ENCODE peak calls at places on chromosomes 1 and 21, in five cellular contexts. One of them, this sample, is unnamed.

GRCh38 chr1:231836227-231836893 is 209.8 kb downstream of the DISC1 start:
- DNase-seq in IMR-90: no peak
- DNase-seq in H9: no peak
- DNase-seq in H1: no peak
- DNase-seq in mesenchymal stem cell: no peak
- DNase-seq in this sample: no peak

GRCh38 chr1:54800899-54801759 is at the start of gene TTC22:
- DNase-seq in IMR-90: no peak
- DNase-seq in H9: peak; percentile 83
- DNase-seq in H1: peak; percentile 73
- DNase-seq in mesenchymal stem cell: no peak
- DNase-seq in this sample: no peak

GRCh38 chr1:5491207-5491904 is 500.9 kb downstream of the NPHP4 start:
- DNase-seq in IMR-90: no peak
- DNase-seq in H9: no peak
- DNase-seq in H1: no peak
- DNase-seq in mesenchymal stem cell: no peak
- DNase-seq in this sample: no peak

GRCh38 chr1:149936076-149936991 is at the start of gene MTMR11:
- DNase-seq in IMR-90: peak; percentile 34
- DNase-seq in H9: no peak
- DNase-seq in H1: no peak
- DNase-seq in mesenchymal stem cell: peak; percentile 47
- DNase-seq in this sample: no peak

GRCh38 chr1:179042087-179042486 is 16.4 kb downstream of the FAM20B start:
- DNase-seq in IMR-90: no peak
- DNase-seq in H9: no peak
- DNase-seq in H1: no peak
- DNase-seq in mesenchymal stem cell: no peak
- DNase-seq in this sample: no peak

GRCh38 chr1:100456880-100457279 is 81.1 kb upstream of the GPR88 start:
- DNase-seq in IMR-90: no peak
- DNase-seq in H9: no peak
- DNase-seq in H1: no peak
- DNase-seq in mesenchymal stem cell: no peak
- DNase-seq in this sample: no peak

GRCh38 chr1:63475761-63476160 is 47.3 kb downstream of the ITGB3BP start:
- DNase-seq in IMR-90: peak; percentile 10
- DNase-seq in H9: no peak
- DNase-seq in H1: no peak
- DNase-seq in mesenchymal stem cell: peak; percentile 28
- DNase-seq in this sample: no peak

GRCh38 chr21:45280178-45280821 is 7.4 kb downstream of the POFUT2 start:
- DNase-seq in IMR-90: no peak
- DNase-seq in H9: peak; percentile 12
- DNase-seq in H1: no peak
- DNase-seq in mesenchymal stem cell: no peak
- DNase-seq in this sample: no peak

GRCh38 chr1:26112407-26112775 is 767 bp downstream of the PDIK1L start:
- DNase-seq in IMR-90: no peak
- DNase-seq in H9: no peak
- DNase-seq in H1: no peak
- DNase-seq in mesenchymal stem cell: no peak
- DNase-seq in this sample: no peak

GRCh38 chr1:109468903-109469302 is 2.6 kb downstream of the SYPL2 start:
- DNase-seq in IMR-90: no peak
- DNase-seq in H9: no peak
- DNase-seq in H1: peak; percentile 4
- DNase-seq in mesenchymal stem cell: no peak
- DNase-seq in this sample: no peak

GRCh38 chr1:248828845-248829244 is 3.1 kb upstream of the SH3BP5L start:
- DNase-seq in IMR-90: peak; percentile 93
- DNase-seq in H9: no peak
- DNase-seq in H1: no peak
- DNase-seq in mesenchymal stem cell: peak; percentile 87
- DNase-seq in this sample: no peak

GRCh38 chr1:117967900-117968299 is 38.4 kb downstream of the WDR3 start:
- DNase-seq in IMR-90: peak; percentile 15
- DNase-seq in H9: no peak
- DNase-seq in H1: no peak
- DNase-seq in mesenchymal stem cell: no peak
- DNase-seq in this sample: no peak

GRCh38 chr21:32253215-32253641 is 25.6 kb downstream of the MIS18A start:
- DNase-seq in IMR-90: peak; percentile 65
- DNase-seq in H9: no peak
- DNase-seq in H1: no peak
- DNase-seq in mesenchymal stem cell: peak; percentile 10
- DNase-seq in this sample: no peak

GRCh38 chr1:106249810-106250209 is 806.7 kb upstream of the PRMT6 start:
- DNase-seq in IMR-90: no peak
- DNase-seq in H9: no peak
- DNase-seq in H1: no peak
- DNase-seq in mesenchymal stem cell: no peak
- DNase-seq in this sample: no peak

GRCh38 chr1:33246171-33246570 is 10.1 kb upstream of the ZNF362 start:
- DNase-seq in IMR-90: no peak
- DNase-seq in H9: no peak
- DNase-seq in H1: no peak
- DNase-seq in mesenchymal stem cell: no peak
- DNase-seq in this sample: no peak

GRCh38 chr1:3281735-3282134 is 172.7 kb upstream of the ARHGEF16 start:
- DNase-seq in IMR-90: no peak
- DNase-seq in H9: no peak
- DNase-seq in H1: no peak
- DNase-seq in mesenchymal stem cell: no peak
- DNase-seq in this sample: no peak

GRCh38 chr1:110672001-110672752 is 2.6 kb downstream of the KCNA3 start:
- DNase-seq in IMR-90: peak; percentile 39
- DNase-seq in H9: peak; percentile 38
- DNase-seq in H1: peak; percentile 52
- DNase-seq in mesenchymal stem cell: no peak
- DNase-seq in this sample: peak; percentile 33

GRCh38 chr1:156815307-156815826 is 1.3 kb downstream of the SH2D2A start:
- DNase-seq in IMR-90: peak; percentile 90
- DNase-seq in H9: no peak
- DNase-seq in H1: no peak
- DNase-seq in mesenchymal stem cell: peak; percentile 94
- DNase-seq in this sample: no peak

GRCh38 chr1:48859429-48859828 is 82.7 kb upstream of the BEND5 start:
- DNase-seq in IMR-90: no peak
- DNase-seq in H9: no peak
- DNase-seq in H1: no peak
- DNase-seq in mesenchymal stem cell: no peak
- DNase-seq in this sample: no peak

GRCh38 chr1:12142891-12143630 is 23.7 kb upstream of the TNFRSF1B start:
- DNase-seq in IMR-90: no peak
- DNase-seq in H9: no peak
- DNase-seq in H1: no peak
- DNase-seq in mesenchymal stem cell: no peak
- DNase-seq in this sample: no peak

GRCh38 chr1:234926574-234927311 is 201.9 kb downstream of the TOMM20 start:
- DNase-seq in IMR-90: no peak
- DNase-seq in H9: peak; percentile 18
- DNase-seq in H1: no peak
- DNase-seq in mesenchymal stem cell: peak; percentile 23
- DNase-seq in this sample: no peak

GRCh38 chr21:25214676-25215075 is 392.6 kb downstream of the MRPL39 start:
- DNase-seq in IMR-90: no peak
- DNase-seq in H9: no peak
- DNase-seq in H1: no peak
- DNase-seq in mesenchymal stem cell: no peak
- DNase-seq in this sample: no peak

GRCh38 chr1:162062542-162063015 is 6.9 kb upstream of the NOS1AP start:
- DNase-seq in IMR-90: peak; percentile 41
- DNase-seq in H9: no peak
- DNase-seq in H1: no peak
- DNase-seq in mesenchymal stem cell: no peak
- DNase-seq in this sample: no peak

GRCh38 chr1:10181154-10181553 is 29.2 kb upstream of the KIF1B start:
- DNase-seq in IMR-90: no peak
- DNase-seq in H9: no peak
- DNase-seq in H1: no peak
- DNase-seq in mesenchymal stem cell: no peak
- DNase-seq in this sample: no peak

GRCh38 chr1:218588555-218589172 is 243.5 kb downstream of the TGFB2 start:
- DNase-seq in IMR-90: no peak
- DNase-seq in H9: no peak
- DNase-seq in H1: no peak
- DNase-seq in mesenchymal stem cell: no peak
- DNase-seq in this sample: no peak

GRCh38 chr1:218589487-218589886 is 244.4 kb downstream of the TGFB2 start:
- DNase-seq in IMR-90: no peak
- DNase-seq in H9: no peak
- DNase-seq in H1: no peak
- DNase-seq in mesenchymal stem cell: no peak
- DNase-seq in this sample: no peak

GRCh38 chr1:218591966-218592365 is 246.8 kb downstream of the TGFB2 start:
- DNase-seq in IMR-90: no peak
- DNase-seq in H9: no peak
- DNase-seq in H1: no peak
- DNase-seq in mesenchymal stem cell: no peak
- DNase-seq in this sample: no peak

GRCh38 chr1:218587890-218588289 is 242.8 kb downstream of the TGFB2 start:
- DNase-seq in IMR-90: no peak
- DNase-seq in H9: no peak
- DNase-seq in H1: no peak
- DNase-seq in mesenchymal stem cell: peak; percentile 21
- DNase-seq in this sample: no peak

GRCh38 chr1:218592688-218593087 is 247.6 kb downstream of the TGFB2 start:
- DNase-seq in IMR-90: peak; percentile 54
- DNase-seq in H9: no peak
- DNase-seq in H1: no peak
- DNase-seq in mesenchymal stem cell: peak; percentile 46
- DNase-seq in this sample: no peak
- H4K91ac ChIP-seq in IMR-90: no peak overlapping the region
- H4K91ac ChIP-seq in H9: no peak overlapping the region
- H4K91ac ChIP-seq in H1: no peak overlapping the region
- H4K91ac ChIP-seq in mesenchymal stem cell: no peak overlapping the region
- H4K91ac ChIP-seq in this sample: no peak overlapping the region

GRCh38 chr1:1624443-1625403 is 7.2 kb upstream of the MMP23B start:
- DNase-seq in IMR-90: no peak
- DNase-seq in H9: no peak
- DNase-seq in H1: peak; percentile 49
- DNase-seq in mesenchymal stem cell: no peak
- DNase-seq in this sample: no peak

GRCh38 chr1:1626207-1627141 is 5.5 kb upstream of the MMP23B start:
- DNase-seq in IMR-90: no peak
- DNase-seq in H9: peak; percentile 26
- DNase-seq in H1: peak; percentile 46
- DNase-seq in mesenchymal stem cell: no peak
- DNase-seq in this sample: no peak

GRCh38 chr1:1625824-1626206 is 6.2 kb upstream of the MMP23B start:
- DNase-seq in IMR-90: no peak
- DNase-seq in H9: peak; percentile 28
- DNase-seq in H1: no peak
- DNase-seq in mesenchymal stem cell: no peak
- DNase-seq in this sample: no peak

GRCh38 chr1:1623631-1624442 is 8.1 kb upstream of the MMP23B start:
- DNase-seq in IMR-90: no peak
- DNase-seq in H9: no peak
- DNase-seq in H1: no peak
- DNase-seq in mesenchymal stem cell: no peak
- DNase-seq in this sample: no peak

DNA sequence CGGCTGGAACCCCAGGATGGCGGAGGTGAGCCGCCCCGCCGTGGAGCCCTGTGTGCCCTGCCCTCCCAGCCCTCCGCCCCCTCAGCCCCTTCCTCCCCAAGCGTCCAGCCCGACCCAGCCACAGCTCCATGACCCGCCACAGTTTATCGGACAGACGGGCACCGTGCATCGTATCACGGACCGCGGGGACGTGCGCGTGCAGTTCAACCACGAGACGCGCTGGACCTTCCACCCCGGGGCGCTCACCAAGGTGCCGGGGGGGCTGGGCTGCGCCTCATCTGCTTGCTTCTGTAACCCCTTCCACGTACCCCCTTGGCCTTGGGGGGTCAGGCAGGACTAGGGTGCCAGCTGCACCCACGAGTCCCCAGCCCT is 6.6 kb upstream of the MMP23B start:
- DNase-seq in IMR-90: no peak
- DNase-seq in H9: no peak
- DNase-seq in H1: no peak
- DNase-seq in mesenchymal stem cell: no peak
- DNase-seq in this sample: no peak
- H2BK15ac ChIP-seq in IMR-90: no peak overlapping the region
- H2BK15ac ChIP-seq in H9: no peak overlapping the region
- H2BK15ac ChIP-seq in H1: no peak overlapping the region
- H2BK15ac ChIP-seq in mesenchymal stem cell: no peak overlapping the region
- H2BK15ac ChIP-seq in this sample: no peak overlapping the region

GRCh38 chr1:200634449-200635122 is 14.0 kb upstream of the KIF14 start:
- DNase-seq in IMR-90: no peak
- DNase-seq in H9: no peak
- DNase-seq in H1: no peak
- DNase-seq in mesenchymal stem cell: no peak
- DNase-seq in this sample: no peak

GRCh38 chr1:200627548-200628222 is 7.1 kb upstream of the KIF14 start:
- DNase-seq in IMR-90: no peak
- DNase-seq in H9: no peak
- DNase-seq in H1: no peak
- DNase-seq in mesenchymal stem cell: no peak
- DNase-seq in this sample: no peak

GRCh38 chr1:200629876-200630514 is 9.4 kb upstream of the KIF14 start:
- DNase-seq in IMR-90: no peak
- DNase-seq in H9: no peak
- DNase-seq in H1: no peak
- DNase-seq in mesenchymal stem cell: no peak
- DNase-seq in this sample: no peak

GRCh38 chr1:200628223-200628868 is 7.8 kb upstream of the KIF14 start:
- DNase-seq in IMR-90: no peak
- DNase-seq in H9: no peak
- DNase-seq in H1: no peak
- DNase-seq in mesenchymal stem cell: no peak
- DNase-seq in this sample: no peak

GRCh38 chr1:200631375-200631774 is 10.8 kb upstream of the KIF14 start:
- DNase-seq in IMR-90: no peak
- DNase-seq in H9: no peak
- DNase-seq in H1: no peak
- DNase-seq in mesenchymal stem cell: no peak
- DNase-seq in this sample: no peak
- H4K91ac ChIP-seq in IMR-90: no peak overlapping the region
- H4K91ac ChIP-seq in H9: no peak overlapping the region
- H4K91ac ChIP-seq in H1: no peak overlapping the region
- H4K91ac ChIP-seq in mesenchymal stem cell: no peak overlapping the region
- H4K91ac ChIP-seq in this sample: no peak overlapping the region

GRCh38 chr1:112869895-112870294 is 86.1 kb downstream of the SLC16A1 start:
- DNase-seq in IMR-90: no peak
- DNase-seq in H9: no peak
- DNase-seq in H1: no peak
- DNase-seq in mesenchymal stem cell: no peak
- DNase-seq in this sample: no peak

GRCh38 chr1:112876315-112876714 is 79.7 kb downstream of the SLC16A1 start:
- DNase-seq in IMR-90: no peak
- DNase-seq in H9: no peak
- DNase-seq in H1: no peak
- DNase-seq in mesenchymal stem cell: no peak
- DNase-seq in this sample: no peak

GRCh38 chr1:112868191-112868590 is 87.8 kb downstream of the SLC16A1 start:
- DNase-seq in IMR-90: no peak
- DNase-seq in H9: no peak
- DNase-seq in H1: no peak
- DNase-seq in mesenchymal stem cell: no peak
- DNase-seq in this sample: no peak

GRCh38 chr1:112870887-112871646 is 84.9 kb downstream of the SLC16A1 start:
- DNase-seq in IMR-90: no peak
- DNase-seq in H9: no peak
- DNase-seq in H1: no peak
- DNase-seq in mesenchymal stem cell: no peak
- DNase-seq in this sample: no peak

GRCh38 chr1:112872551-112872962 is 83.4 kb downstream of the SLC16A1 start:
- DNase-seq in IMR-90: no peak
- DNase-seq in H9: no peak
- DNase-seq in H1: no peak
- DNase-seq in mesenchymal stem cell: peak; percentile 33
- DNase-seq in this sample: no peak
- H2BK15ac ChIP-seq in IMR-90: no peak overlapping the region
- H2BK15ac ChIP-seq in H9: no peak overlapping the region
- H2BK15ac ChIP-seq in H1: no peak overlapping the region
- H2BK15ac ChIP-seq in mesenchymal stem cell: no peak overlapping the region
- H2BK15ac ChIP-seq in this sample: no peak overlapping the region